ENCODE peak calls at places on chromosome 15, in four cellular contexts. V, O, E and U are unnamed samples.

GRCh38 chr15:71054286-71054952 is 60.9 kb upstream of the THSD4 start:
- DNase-seq in V (no peak), O (no peak), E (no peak), U (no peak)

GRCh38 chr15:96947830-96948229 is 617.3 kb downstream of the NR2F2 start:
- DNase-seq in V (no peak), O (no peak), E (no peak), U (no peak)

GRCh38 chr15:23073890-23074631 is 34.7 kb upstream of the TUBGCP5 start:
- DNase-seq in V (no peak), O (no peak), E (no peak), U (no peak)

GRCh38 chr15:59594493-59594942 is 17.1 kb upstream of the GCNT3 start:
- DNase-seq in V (peak), O (no peak), E (no peak), U (no peak)

GRCh38 chr15:56763082-56763481 is 29.8 kb upstream of the ZNF280D start:
- DNase-seq in V (no peak), O (no peak), E (no peak), U (no peak)

GRCh38 chr15:71093089-71094024 is 21.9 kb upstream of the THSD4 start:
- DNase-seq in V (peak), O (no peak), E (no peak), U (no peak)

GRCh38 chr15:70025413-70026296 is 72.1 kb downstream of the TLE3 start:
- DNase-seq in V (no peak), O (no peak), E (peak), U (no peak)

GRCh38 chr15:68469162-68470048 is 37.4 kb upstream of the ITGA11 start:
- DNase-seq in V (no peak), O (no peak), E (no peak), U (no peak)

GRCh38 chr15:27639595-27639994 is 459.5 kb downstream of the OCA2 start:
- DNase-seq in V (no peak), O (no peak), E (peak), U (no peak)

DNA sequence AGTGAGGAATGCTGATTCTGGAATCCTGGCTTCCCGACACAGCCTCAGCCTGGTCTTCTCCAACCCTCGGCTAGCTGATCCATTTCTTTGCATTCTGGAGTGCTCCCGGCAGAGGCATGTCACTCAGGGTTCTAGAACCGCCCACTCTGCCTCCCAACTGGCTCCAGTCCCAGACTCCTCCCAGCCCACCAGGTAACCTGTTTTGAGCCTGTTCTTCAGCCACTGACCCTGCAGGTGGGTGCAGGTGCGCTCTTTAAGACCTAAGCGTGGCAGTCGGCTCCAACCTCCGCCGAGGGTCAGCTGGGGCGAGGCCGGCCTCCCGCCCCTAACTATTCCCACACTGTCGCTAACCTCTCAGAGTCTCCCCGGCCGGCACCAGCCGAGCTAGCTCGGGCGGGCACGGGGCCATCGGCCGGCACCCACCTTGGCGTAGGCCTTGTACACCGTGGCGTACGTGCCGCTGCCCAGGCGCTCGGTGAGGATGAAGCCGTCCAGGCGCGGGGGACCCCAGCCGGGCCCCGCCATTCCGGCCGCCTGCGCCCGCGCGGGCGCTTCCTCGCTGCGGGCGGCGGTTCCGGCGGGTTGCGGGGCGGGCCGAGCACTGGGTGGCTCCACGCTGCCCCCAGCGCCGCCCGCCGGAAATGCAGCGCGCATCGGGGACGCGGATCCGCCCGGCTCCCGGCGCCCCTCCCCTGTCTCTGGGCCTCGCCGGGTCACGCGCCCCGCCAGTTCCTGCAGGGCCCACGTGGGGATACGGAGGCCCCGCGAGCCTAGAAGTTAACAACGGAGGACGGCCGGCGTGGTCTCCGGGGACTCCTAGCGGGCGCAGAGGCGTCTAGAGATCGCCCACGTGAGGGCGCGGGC is at the start of gene ULK3:
- DNase-seq in V (peak), O (peak), E (peak), U (peak)
- TF ChIP-seq POLR2A in V (peak), O (no peak), E (no peak), U (peak)

GRCh38 chr15:85760049-85760448 is 34.7 kb downstream of the KLHL25 start:
- DNase-seq in V (no peak), O (no peak), E (peak), U (no peak)
- TF ChIP-seq POLR2A in V (no peak), O (no peak), E (no peak), U (no peak)

GRCh38 chr15:51620647-51621046 is 1.9 kb downstream of the DMXL2 start:
- DNase-seq in V (no peak), O (no peak), E (no peak), U (no peak)
- TF ChIP-seq POLR2A in V (no peak), O (no peak), E (no peak), U (no peak)

DNA sequence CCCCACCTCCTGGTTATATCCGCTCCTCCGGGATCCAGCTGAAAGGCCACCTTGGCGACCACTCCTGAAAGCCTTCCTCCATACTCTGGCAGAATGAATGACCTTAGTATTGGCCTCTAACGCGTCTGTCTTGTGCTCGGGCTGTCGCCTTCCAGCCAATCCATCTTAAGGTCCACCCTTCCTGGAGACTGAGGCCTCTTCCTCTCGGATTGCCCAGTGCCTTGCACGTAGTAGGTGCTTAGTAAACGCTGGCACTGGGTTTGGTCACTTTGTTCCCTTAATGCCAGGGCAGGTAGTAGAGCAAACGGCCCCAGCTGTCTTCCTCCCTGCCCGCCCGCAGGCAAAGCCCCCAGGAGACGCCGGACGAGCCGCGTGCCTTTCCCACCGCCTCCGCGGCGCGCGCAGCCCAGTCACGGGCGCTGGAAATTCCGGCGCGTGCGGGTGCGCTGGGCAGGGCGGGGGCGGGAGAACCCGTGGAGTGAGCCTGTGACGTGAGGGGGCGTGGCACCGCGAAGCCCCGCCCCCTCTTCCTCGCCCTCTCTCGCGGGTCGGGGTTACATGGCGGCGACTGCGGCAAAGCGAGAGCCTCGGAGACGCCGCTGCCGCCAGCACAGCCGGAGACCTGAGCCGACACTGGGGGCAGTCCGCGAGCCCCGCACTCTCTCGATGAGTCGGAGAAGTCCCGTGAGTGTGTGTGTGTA is at the start of gene MAPK6:
- DNase-seq in V (peak), O (peak), E (peak), U (peak)
- TF ChIP-seq POLR2A in V (peak), O (peak), E (peak), U (peak)

DNA sequence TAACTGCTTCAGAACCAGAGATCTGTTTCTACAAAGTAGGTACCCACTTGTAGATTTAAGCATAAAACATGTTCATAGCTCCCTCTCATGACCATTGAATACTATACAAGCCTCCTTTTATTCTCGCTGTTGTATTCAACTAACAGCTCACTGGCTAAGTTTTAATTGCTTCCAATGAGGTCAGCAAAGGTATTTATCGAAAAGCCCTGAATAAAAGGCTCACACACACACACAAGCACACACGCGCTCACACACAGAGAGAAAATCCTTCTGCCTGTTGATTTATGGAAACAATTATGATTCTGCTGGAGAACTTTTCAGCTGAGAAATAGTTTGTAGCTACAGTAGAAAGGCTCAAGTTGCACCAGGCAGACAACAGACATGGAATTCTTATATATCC is at the start of gene FGF7:
- DNase-seq in V (no peak), O (no peak), E (no peak), U (no peak)
- TF ChIP-seq POLR2A in V (no peak), O (no peak), E (no peak), U (no peak)

GRCh38 chr15:44443515-44443914 is 16.1 kb downstream of the CTDSPL2 start:
- DNase-seq in V (no peak), O (no peak), E (no peak), U (no peak)

GRCh38 chr15:44450172-44450571 is 22.7 kb downstream of the CTDSPL2 start:
- DNase-seq in V (no peak), O (no peak), E (no peak), U (no peak)

DNA sequence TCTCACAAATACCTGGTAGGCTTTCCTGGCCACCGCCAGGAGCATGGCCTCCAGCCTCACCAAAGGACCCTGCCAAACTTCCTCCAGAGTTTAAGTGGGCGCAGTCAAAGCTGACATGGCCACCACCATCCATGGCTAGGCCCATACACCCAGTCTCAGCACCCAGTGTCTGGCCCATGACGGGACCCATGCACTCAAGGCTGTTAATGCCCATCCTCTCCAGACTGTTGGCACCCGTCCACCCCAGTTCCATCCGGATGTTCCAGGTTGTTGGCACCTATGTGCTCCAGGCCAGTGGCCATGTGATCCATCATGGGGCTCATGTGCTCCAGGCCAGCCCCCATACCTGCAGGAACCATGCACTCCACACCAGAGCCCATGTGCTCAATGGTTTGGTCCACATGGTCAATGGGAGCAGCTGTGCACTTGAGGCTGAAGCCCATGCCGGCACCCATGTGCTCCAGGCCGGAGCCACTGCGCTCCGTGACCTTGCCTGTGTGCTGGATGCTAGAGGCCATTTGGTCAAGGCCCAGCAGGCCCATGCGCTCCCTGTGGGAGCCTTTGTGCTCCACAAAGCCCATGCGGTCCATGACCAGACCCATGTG is 20.4 kb downstream of the CTDSPL2 start:
- DNase-seq in V (no peak), O (no peak), E (no peak), U (no peak)
- TF ChIP-seq POLR2A in V (no peak), O (no peak), E (no peak), U (no peak)

GRCh38 chr15:32849769-32850668 is 132.2 kb downstream of the GREM1 start:
- DNase-seq in V (peak), O (no peak), E (no peak), U (no peak)

GRCh38 chr15:32855942-32856341 is 138.1 kb downstream of the GREM1 start:
- DNase-seq in V (peak), O (no peak), E (no peak), U (no peak)

GRCh38 chr15:32853667-32854066 is 135.9 kb downstream of the GREM1 start:
- DNase-seq in V (no peak), O (no peak), E (no peak), U (no peak)

GRCh38 chr15:32852771-32853170 is 135.0 kb downstream of the GREM1 start:
- DNase-seq in V (peak), O (no peak), E (no peak), U (no peak)

GRCh38 chr15:32851619-32852416 is 134.0 kb downstream of the GREM1 start:
- DNase-seq in V (no peak), O (no peak), E (no peak), U (no peak)
- TF ChIP-seq POLR2A in V (no peak), O (no peak), E (no peak), U (no peak)